ENCODE peak calls at places on chromosomes 1 and 21, in six cellular contexts. One of them, this sample, is unnamed.

GRCh38 chr21:33674226-33674625 is 31.9 kb downstream of the ITSN1 start:
- DNase-seq in A549: no peak
- DNase-seq in adrenal gland: no peak
- DNase-seq in heart left ventricle: no peak
- DNase-seq in breast epithelium: no peak
- DNase-seq in spleen: no peak
- DNase-seq in this sample: no peak

GRCh38 chr21:45416619-45417018 is 11.7 kb downstream of the COL18A1 start:
- DNase-seq in A549: no peak
- DNase-seq in adrenal gland: no peak
- DNase-seq in heart left ventricle: no peak
- DNase-seq in breast epithelium: no peak
- DNase-seq in spleen: peak; percentile 50
- DNase-seq in this sample: no peak

GRCh38 chr1:33842348-33842747 is 21.5 kb upstream of the HMGB4 start:
- DNase-seq in A549: no peak
- DNase-seq in adrenal gland: no peak
- DNase-seq in heart left ventricle: no peak
- DNase-seq in breast epithelium: no peak
- DNase-seq in spleen: no peak
- DNase-seq in this sample: no peak

GRCh38 chr1:227330709-227331108 is 12.4 kb upstream of the CDC42BPA start:
- DNase-seq in A549: no peak
- DNase-seq in adrenal gland: no peak
- DNase-seq in heart left ventricle: no peak
- DNase-seq in breast epithelium: no peak
- DNase-seq in spleen: no peak
- DNase-seq in this sample: no peak

GRCh38 chr21:46667191-46667734 is 31.8 kb downstream of the PRMT2 start:
- DNase-seq in A549: no peak
- DNase-seq in adrenal gland: no peak
- DNase-seq in heart left ventricle: no peak
- DNase-seq in breast epithelium: no peak
- DNase-seq in spleen: no peak
- DNase-seq in this sample: peak; percentile 50

GRCh38 chr1:233180626-233181364 is 114.7 kb downstream of the PCNX2 start:
- DNase-seq in A549: no peak
- DNase-seq in adrenal gland: no peak
- DNase-seq in heart left ventricle: no peak
- DNase-seq in breast epithelium: no peak
- DNase-seq in spleen: no peak
- DNase-seq in this sample: no peak

GRCh38 chr1:58597991-58598390 is 20.9 kb upstream of the TACSTD2 start:
- DNase-seq in A549: no peak
- DNase-seq in adrenal gland: no peak
- DNase-seq in heart left ventricle: no peak
- DNase-seq in breast epithelium: no peak
- DNase-seq in spleen: no peak
- DNase-seq in this sample: no peak

GRCh38 chr1:235867903-235868469 is 1.3 kb upstream of the LYST start:
- DNase-seq in A549: no peak
- DNase-seq in adrenal gland: no peak
- DNase-seq in heart left ventricle: no peak
- DNase-seq in breast epithelium: no peak
- DNase-seq in spleen: no peak
- DNase-seq in this sample: no peak

GRCh38 chr1:114323959-114324825 is 170.5 kb upstream of the SYT6 start:
- DNase-seq in A549: no peak
- DNase-seq in adrenal gland: no peak
- DNase-seq in heart left ventricle: no peak
- DNase-seq in breast epithelium: no peak
- DNase-seq in spleen: no peak
- DNase-seq in this sample: no peak

GRCh38 chr1:241819340-241819866 is 28.6 kb upstream of the EXO1 start:
- DNase-seq in A549: no peak
- DNase-seq in adrenal gland: no peak
- DNase-seq in heart left ventricle: no peak
- DNase-seq in breast epithelium: no peak
- DNase-seq in spleen: no peak
- DNase-seq in this sample: no peak

GRCh38 chr1:89725016-89725380 is 92.1 kb downstream of the LRRC8C start:
- DNase-seq in A549: no peak
- DNase-seq in adrenal gland: no peak
- DNase-seq in heart left ventricle: peak; percentile 76
- DNase-seq in breast epithelium: no peak
- DNase-seq in spleen: no peak
- DNase-seq in this sample: no peak

GRCh38 chr1:7043232-7043549 is 257.9 kb downstream of the CAMTA1 start:
- DNase-seq in A549: no peak
- DNase-seq in adrenal gland: no peak
- DNase-seq in heart left ventricle: no peak
- DNase-seq in breast epithelium: no peak
- DNase-seq in spleen: no peak
- DNase-seq in this sample: no peak

DNA sequence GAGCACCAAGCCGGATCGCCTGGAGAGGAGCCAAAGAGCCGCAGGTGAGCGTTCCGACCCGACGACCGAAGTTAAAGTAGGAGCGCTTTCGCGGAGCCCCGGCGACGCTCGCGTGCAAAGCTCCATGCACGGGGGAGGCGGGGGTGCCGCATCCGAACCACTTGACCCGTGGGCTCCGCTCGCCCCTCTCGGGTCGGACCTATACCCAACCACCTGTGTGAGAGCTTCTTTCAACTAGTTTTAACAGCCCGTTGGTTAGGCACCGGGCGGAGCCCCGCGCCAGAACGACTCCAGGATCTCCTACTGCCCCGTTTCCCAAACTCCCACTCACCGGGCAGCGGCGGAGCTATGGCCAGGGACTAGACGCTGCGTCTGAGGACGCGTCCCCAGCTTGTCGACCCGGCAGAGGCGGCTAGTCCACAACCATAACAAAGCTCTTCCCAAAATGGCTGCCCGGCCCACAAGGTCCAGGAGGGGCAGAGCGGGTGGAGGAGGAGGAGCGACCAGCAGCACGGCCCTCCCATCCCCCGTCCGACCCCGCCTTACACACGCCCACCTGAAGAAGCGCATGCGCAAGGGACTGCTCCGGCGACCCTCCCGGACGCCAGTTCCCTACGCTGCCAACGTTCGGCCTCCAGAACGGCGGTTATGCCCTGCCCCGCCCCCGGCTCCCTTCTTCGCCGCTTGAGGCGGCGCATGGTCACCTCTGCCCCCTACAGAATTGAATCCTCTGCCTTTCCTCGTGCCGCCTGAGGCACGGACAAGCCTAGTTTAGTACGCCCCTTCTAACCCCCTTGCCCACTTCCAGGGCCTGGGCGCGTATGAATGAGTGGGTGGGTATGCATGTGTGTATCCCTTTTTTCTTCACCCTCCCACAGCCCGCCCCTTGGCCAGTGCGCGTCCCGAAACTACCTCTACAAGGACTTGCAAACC is at the start of gene GPBP1L1:
- DNase-seq in A549: peak; percentile 88
- DNase-seq in adrenal gland: peak; percentile 98
- DNase-seq in heart left ventricle: peak; percentile 99
- DNase-seq in breast epithelium: peak; percentile 96
- DNase-seq in spleen: peak; percentile 100
- DNase-seq in this sample: peak; percentile 84
- TF ChIP-seq POLR2A in A549: peak; percentile 29
- TF ChIP-seq POLR2A in adrenal gland: peak; percentile 34
- TF ChIP-seq POLR2A in heart left ventricle: no peak
- TF ChIP-seq POLR2A in breast epithelium: peak; percentile 75
- TF ChIP-seq POLR2A in spleen: no peak
- TF ChIP-seq POLR2A in this sample: peak; percentile 46

DNA sequence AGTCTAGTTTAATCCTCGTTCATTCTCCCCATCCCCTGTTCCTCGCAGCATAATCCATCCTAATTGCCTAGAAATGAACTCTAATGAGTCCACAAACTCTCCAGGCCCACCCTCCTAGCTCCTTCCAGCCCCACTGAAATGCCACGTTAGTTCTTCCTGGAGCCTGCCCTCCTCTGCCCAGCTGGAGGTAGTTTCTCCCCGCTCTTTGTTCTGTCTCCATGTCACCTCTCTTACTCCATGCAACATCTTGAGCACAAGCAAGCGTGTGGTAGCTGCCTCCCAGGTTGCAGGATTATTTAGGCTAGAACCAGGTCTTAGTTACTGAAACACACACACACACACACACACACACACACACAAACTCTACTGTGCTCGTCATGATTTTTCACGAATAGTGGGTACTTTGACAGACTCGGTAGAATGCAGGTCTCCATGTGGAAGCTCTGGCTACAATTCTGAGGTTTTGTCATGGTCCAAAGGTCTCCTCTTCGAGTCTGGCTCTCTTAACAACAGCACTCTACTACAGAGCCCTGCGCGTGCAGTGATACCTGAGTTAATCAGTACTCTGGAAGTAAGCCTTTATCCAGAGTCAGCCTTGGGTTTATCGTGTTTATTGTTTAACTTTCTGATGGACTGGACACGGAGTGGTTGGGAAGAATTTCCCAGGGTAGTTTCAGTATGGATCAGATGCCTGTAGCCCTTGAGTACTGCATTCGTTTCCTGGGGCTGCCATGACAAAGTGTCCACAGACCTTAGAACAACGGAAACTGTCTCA is 27.5 kb downstream of the HUNK start:
- DNase-seq in A549: no peak
- DNase-seq in adrenal gland: no peak
- DNase-seq in heart left ventricle: no peak
- DNase-seq in breast epithelium: no peak
- DNase-seq in spleen: no peak
- DNase-seq in this sample: no peak
- TF ChIP-seq POLR2A in A549: no peak
- TF ChIP-seq POLR2A in adrenal gland: no peak
- TF ChIP-seq POLR2A in heart left ventricle: no peak
- TF ChIP-seq POLR2A in breast epithelium: no peak
- TF ChIP-seq POLR2A in spleen: no peak
- TF ChIP-seq POLR2A in this sample: no peak

GRCh38 chr1:155979525-155980343 is 1.4 kb upstream of the ARHGEF2 start:
- DNase-seq in A549: no peak
- DNase-seq in adrenal gland: no peak
- DNase-seq in heart left ventricle: peak; percentile 82
- DNase-seq in breast epithelium: no peak
- DNase-seq in spleen: peak; percentile 82
- DNase-seq in this sample: no peak
- TF ChIP-seq POLR2A in A549: no peak
- TF ChIP-seq POLR2A in adrenal gland: no peak
- TF ChIP-seq POLR2A in heart left ventricle: peak; percentile 91
- TF ChIP-seq POLR2A in breast epithelium: peak; percentile 1
- TF ChIP-seq POLR2A in spleen: no peak
- TF ChIP-seq POLR2A in this sample: no peak

DNA sequence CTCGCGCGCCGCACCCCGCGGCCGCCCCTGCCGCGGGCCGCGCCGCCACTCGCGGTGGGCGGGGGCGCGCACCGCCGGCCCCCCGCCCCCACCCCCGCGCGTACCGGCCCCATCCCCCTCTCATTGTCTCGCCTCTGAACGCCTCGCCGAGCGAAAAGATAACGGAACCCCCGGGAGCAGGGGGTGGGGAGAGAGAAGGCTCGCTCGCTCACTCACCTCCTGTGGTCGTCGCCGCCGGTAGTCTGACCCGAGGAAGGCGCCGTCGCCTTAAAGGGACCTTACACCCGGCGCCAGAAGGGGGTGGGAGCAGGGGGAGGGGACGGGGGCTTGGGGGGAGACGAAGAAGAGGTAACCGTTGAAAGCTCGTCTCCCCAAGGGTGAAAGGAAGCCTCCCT is 361 bp downstream of the POGZ start:
- DNase-seq in A549: peak; percentile 76
- DNase-seq in adrenal gland: peak; percentile 75
- DNase-seq in heart left ventricle: peak; percentile 80
- DNase-seq in breast epithelium: peak; percentile 34
- DNase-seq in spleen: peak; percentile 91
- DNase-seq in this sample: peak; percentile 85
- TF ChIP-seq POLR2A in A549: no peak
- TF ChIP-seq POLR2A in adrenal gland: peak; percentile 49
- TF ChIP-seq POLR2A in heart left ventricle: no peak
- TF ChIP-seq POLR2A in breast epithelium: no peak
- TF ChIP-seq POLR2A in spleen: no peak
- TF ChIP-seq POLR2A in this sample: peak; percentile 70

GRCh38 chr1:52641307-52641706 is 8.3 kb downstream of the SHISAL2A start:
- DNase-seq in A549: no peak
- DNase-seq in adrenal gland: no peak
- DNase-seq in heart left ventricle: no peak
- DNase-seq in breast epithelium: no peak
- DNase-seq in spleen: peak; percentile 75
- DNase-seq in this sample: no peak
- TF ChIP-seq POLR2A in A549: no peak
- TF ChIP-seq POLR2A in adrenal gland: no peak
- TF ChIP-seq POLR2A in heart left ventricle: no peak
- TF ChIP-seq POLR2A in breast epithelium: no peak
- TF ChIP-seq POLR2A in spleen: no peak
- TF ChIP-seq POLR2A in this sample: no peak

GRCh38 chr1:24415334-24415909 is at the start of gene NIPAL3:
- DNase-seq in A549: peak; percentile 85
- DNase-seq in adrenal gland: peak; percentile 99
- DNase-seq in heart left ventricle: peak; percentile 99
- DNase-seq in breast epithelium: peak; percentile 97
- DNase-seq in spleen: peak; percentile 99
- DNase-seq in this sample: peak; percentile 59
- TF ChIP-seq POLR2A in A549: no peak
- TF ChIP-seq POLR2A in adrenal gland: peak; percentile 9
- TF ChIP-seq POLR2A in heart left ventricle: no peak
- TF ChIP-seq POLR2A in breast epithelium: no peak
- TF ChIP-seq POLR2A in spleen: no peak
- TF ChIP-seq POLR2A in this sample: no peak

GRCh38 chr1:201888282-201889033 is at the start of gene SHISA4:
- DNase-seq in A549: peak; percentile 86
- DNase-seq in adrenal gland: peak; percentile 92
- DNase-seq in heart left ventricle: peak; percentile 91
- DNase-seq in breast epithelium: peak; percentile 80
- DNase-seq in spleen: peak; percentile 88
- DNase-seq in this sample: peak; percentile 91
- TF ChIP-seq POLR2A in A549: peak; percentile 79
- TF ChIP-seq POLR2A in adrenal gland: peak; percentile 88
- TF ChIP-seq POLR2A in heart left ventricle: peak; percentile 25
- TF ChIP-seq POLR2A in breast epithelium: no peak
- TF ChIP-seq POLR2A in spleen: no peak
- TF ChIP-seq POLR2A in this sample: peak; percentile 88

GRCh38 chr1:37931493-37932158 is 15.2 kb downstream of the INPP5B start:
- DNase-seq in A549: peak; percentile 86
- DNase-seq in adrenal gland: peak; percentile 97
- DNase-seq in heart left ventricle: peak; percentile 98
- DNase-seq in breast epithelium: peak; percentile 98
- DNase-seq in spleen: peak; percentile 98
- DNase-seq in this sample: peak; percentile 87
- TF ChIP-seq POLR2A in A549: no peak
- TF ChIP-seq POLR2A in adrenal gland: no peak
- TF ChIP-seq POLR2A in heart left ventricle: no peak
- TF ChIP-seq POLR2A in breast epithelium: no peak
- TF ChIP-seq POLR2A in spleen: peak; percentile 6
- TF ChIP-seq POLR2A in this sample: peak; percentile 44

GRCh38 chr1:192810253-192810880 is 1.5 kb downstream of the RGS2 start:
- DNase-seq in A549: no peak
- DNase-seq in adrenal gland: peak; percentile 49
- DNase-seq in heart left ventricle: no peak
- DNase-seq in breast epithelium: no peak
- DNase-seq in spleen: no peak
- DNase-seq in this sample: no peak
- TF ChIP-seq POLR2A in A549: no peak
- TF ChIP-seq POLR2A in adrenal gland: no peak
- TF ChIP-seq POLR2A in heart left ventricle: no peak
- TF ChIP-seq POLR2A in breast epithelium: no peak
- TF ChIP-seq POLR2A in spleen: no peak
- TF ChIP-seq POLR2A in this sample: no peak

This sample was measured in H54.